ENCODE peak calls at places on chromosomes 12 and 14, in four cellular contexts. One of them, this sample, is unnamed.
A peak's percentile ranks its signal among the peaks of the same experiment; 100 is the strongest.

GRCh38 chr12:52513736-52514135 is 6.5 kb downstream of the KRT5 start:
- DNase-seq in skeletal muscle cell: no peak
- DNase-seq in T-helper 9 cell: no peak
- DNase-seq in pons: no peak
- DNase-seq in this sample: no peak

GRCh38 chr12:19018302-19018980 is 111.1 kb upstream of the PLEKHA5 start:
- DNase-seq in pons: no peak
- DNase-seq in T-helper 9 cell: no peak
- DNase-seq in skeletal muscle cell: peak; percentile 71
- DNase-seq in this sample: peak; percentile 69

GRCh38 chr12:112192475-112192874 is 67.1 kb downstream of the TRAFD1 start:
- DNase-seq in pons: no peak
- DNase-seq in T-helper 9 cell: no peak
- DNase-seq in skeletal muscle cell: no peak
- DNase-seq in this sample: no peak

GRCh38 chr12:52025301-52026172 is 18.8 kb downstream of the TAMALIN start:
- DNase-seq in T-helper 9 cell: peak; percentile 76
- DNase-seq in skeletal muscle cell: no peak
- DNase-seq in pons: peak; percentile 90
- DNase-seq in this sample: no peak

GRCh38 chr12:48817957-48818830 is at the start of gene CACNB3:
- DNase-seq in skeletal muscle cell: no peak
- DNase-seq in pons: no peak
- DNase-seq in T-helper 9 cell: peak; percentile 79
- DNase-seq in this sample: no peak

GRCh38 chr12:28253175-28253641 is 63.0 kb downstream of the CCDC91 start:
- DNase-seq in pons: no peak
- DNase-seq in T-helper 9 cell: no peak
- DNase-seq in skeletal muscle cell: no peak
- DNase-seq in this sample: no peak

GRCh38 chr12:46808955-46809697 is 16.7 kb downstream of the SLC38A4 start:
- DNase-seq in pons: no peak
- DNase-seq in skeletal muscle cell: no peak
- DNase-seq in T-helper 9 cell: no peak
- DNase-seq in this sample: no peak

GRCh38 chr12:115375188-115375991 is 691.4 kb upstream of the TBX3 start:
- DNase-seq in skeletal muscle cell: peak; percentile 48
- DNase-seq in pons: no peak
- DNase-seq in T-helper 9 cell: no peak
- DNase-seq in this sample: peak; percentile 37

GRCh38 chr12:8890313-8891084 is 23.8 kb upstream of the PHC1 start:
- DNase-seq in skeletal muscle cell: no peak
- DNase-seq in pons: peak; percentile 53
- DNase-seq in T-helper 9 cell: peak; percentile 59
- DNase-seq in this sample: no peak

GRCh38 chr14:79809849-79810612 is 401.3 kb downstream of the DIO2 start:
- DNase-seq in T-helper 9 cell: no peak
- DNase-seq in pons: peak; percentile 86
- DNase-seq in skeletal muscle cell: no peak
- DNase-seq in this sample: no peak

GRCh38 chr12:3614806-3615466 is 123.9 kb downstream of the PRMT8 start:
- DNase-seq in skeletal muscle cell: no peak
- DNase-seq in T-helper 9 cell: no peak
- DNase-seq in pons: no peak
- DNase-seq in this sample: no peak

GRCh38 chr12:66548338-66549049 is 130.4 kb downstream of the GRIP1 start:
- DNase-seq in pons: no peak
- DNase-seq in skeletal muscle cell: no peak
- DNase-seq in T-helper 9 cell: no peak
- DNase-seq in this sample: no peak

GRCh38 chr12:104863549-104863948 is 94.5 kb downstream of the SLC41A2 start:
- DNase-seq in pons: no peak
- DNase-seq in T-helper 9 cell: no peak
- DNase-seq in skeletal muscle cell: no peak
- DNase-seq in this sample: no peak

GRCh38 chr12:2960432-2960956 is 1.3 kb downstream of the TEAD4 start:
- DNase-seq in pons: no peak
- DNase-seq in T-helper 9 cell: no peak
- DNase-seq in skeletal muscle cell: no peak
- DNase-seq in this sample: no peak

GRCh38 chr12:91226951-91227350 is 44.3 kb upstream of the DCN start:
- DNase-seq in pons: no peak
- DNase-seq in skeletal muscle cell: no peak
- DNase-seq in T-helper 9 cell: no peak
- DNase-seq in this sample: no peak

GRCh38 chr14:81193924-81194633 is 26.7 kb downstream of the GTF2A1 start:
- DNase-seq in pons: no peak
- DNase-seq in T-helper 9 cell: no peak
- DNase-seq in skeletal muscle cell: no peak
- DNase-seq in this sample: no peak

GRCh38 chr12:48216785-48217184 is 13.7 kb upstream of the OR10AD1 start:
- DNase-seq in pons: peak; percentile 50
- DNase-seq in skeletal muscle cell: no peak
- DNase-seq in T-helper 9 cell: no peak
- DNase-seq in this sample: no peak

GRCh38 chr12:27631813-27632491 is 64.3 kb upstream of the REP15 start:
- DNase-seq in T-helper 9 cell: no peak
- DNase-seq in skeletal muscle cell: no peak
- DNase-seq in pons: no peak
- DNase-seq in this sample: no peak

GRCh38 chr12:34391771-34392581 is 369.7 kb downstream of the ALG10 start:
- DNase-seq in skeletal muscle cell: no peak
- DNase-seq in T-helper 9 cell: no peak
- DNase-seq in pons: no peak
- DNase-seq in this sample: no peak

GRCh38 chr12:1593232-1594044 is 943 bp downstream of the FBXL14 start:
- DNase-seq in skeletal muscle cell: no peak
- DNase-seq in T-helper 9 cell: peak; percentile 45
- DNase-seq in pons: peak; percentile 35
- DNase-seq in this sample: no peak

GRCh38 chr14:39897657-39898056 is 465.4 kb upstream of the FBXO33 start:
- DNase-seq in pons: no peak
- DNase-seq in T-helper 9 cell: no peak
- DNase-seq in skeletal muscle cell: no peak
- DNase-seq in this sample: no peak

GRCh38 chr12:57152408-57153038 is 5.1 kb upstream of the LRP1-AS start:
- DNase-seq in T-helper 9 cell: no peak
- DNase-seq in skeletal muscle cell: no peak
- DNase-seq in pons: peak; percentile 70
- DNase-seq in this sample: no peak

GRCh38 chr12:21502164-21502496 is 541 bp downstream of the GOLT1B start:
- DNase-seq in T-helper 9 cell: no peak
- DNase-seq in skeletal muscle cell: no peak
- DNase-seq in pons: no peak
- DNase-seq in this sample: no peak

GRCh38 chr12:128040971-128041370 is 226.0 kb upstream of the TMEM132C start:
- DNase-seq in T-helper 9 cell: no peak
- DNase-seq in skeletal muscle cell: no peak
- DNase-seq in pons: no peak
- DNase-seq in this sample: no peak

GRCh38 chr12:91388573-91388972 is 206.0 kb upstream of the DCN start:
- DNase-seq in skeletal muscle cell: no peak
- DNase-seq in pons: no peak
- DNase-seq in T-helper 9 cell: no peak
- DNase-seq in this sample: no peak

GRCh38 chr14:77007339-77007974 is 21.1 kb downstream of the IRF2BPL start:
- DNase-seq in skeletal muscle cell: no peak
- DNase-seq in T-helper 9 cell: no peak
- DNase-seq in pons: no peak
- DNase-seq in this sample: no peak

GRCh38 chr12:55700255-55701018 is 7.3 kb downstream of the ITGA7 start:
- DNase-seq in T-helper 9 cell: no peak
- DNase-seq in pons: no peak
- DNase-seq in skeletal muscle cell: no peak
- DNase-seq in this sample: no peak

This sample was measured in non-pigmented ciliary epithelial cell.